ENCODE peak calls at places on chromosomes 4 and X, in seven cellular contexts. V is CD8-positive, alpha-beta memory T cell; Q is HCT116; N is adrenal gland; Z is body of pancreas; T is endothelial cell of umbilical vein; G is heart left ventricle. M is an unnamed sample.

GRCh38 chrX:48560681-48561080 is 13.6 kb upstream of the RBM3 start:
- DNase-seq in Q (no peak), T (no peak), V (no peak), N (no peak), G (no peak), Z (no peak), M (no peak)

GRCh38 chr4:185424905-185425599 is 712 bp downstream of the UFSP2 start:
- DNase-seq in Z (no peak), G (no peak), N (no peak), Q (no peak), T (no peak), V (no peak), M (no peak)

GRCh38 chrX:34900691-34901090 is 41.9 kb upstream of the FAM47B start:
- DNase-seq in N (no peak), G (no peak), Q (no peak), V (no peak), Z (no peak), T (no peak), M (no peak)

GRCh38 chrX:101485212-101486064 is at the start of gene ARMCX4:
- DNase-seq in T (peak; percentile 75), Q (no peak), V (no peak), N (peak; percentile 76), G (peak; percentile 53), Z (peak; percentile 54), M (no peak)

GRCh38 chr4:113849771-113850170 is 88.2 kb upstream of the CAMK2D start:
- DNase-seq in V (no peak), N (peak; percentile 45), T (peak; percentile 28), Z (peak; percentile 14), G (no peak), Q (no peak), M (no peak)

GRCh38 chr4:48905363-48906015 is 1.1 kb downstream of the OCIAD2 start:
- DNase-seq in Q (no peak), Z (peak; percentile 32), G (no peak), N (no peak), V (no peak), T (peak; percentile 41), M (peak; percentile 33)

GRCh38 chr4:128573781-128574508 is 235.6 kb upstream of the JADE1 start:
- DNase-seq in Z (no peak), Q (no peak), N (no peak), T (no peak), G (no peak), V (no peak), M (no peak)

GRCh38 chrX:13808865-13809264 is 8.0 kb downstream of the GPM6B start:
- DNase-seq in Z (no peak), Q (no peak), V (no peak), T (no peak), G (no peak), N (no peak), M (no peak)

GRCh38 chrX:20080277-20080676 is 36.4 kb downstream of the MAP7D2 start:
- DNase-seq in N (no peak), G (no peak), V (no peak), T (no peak), Z (no peak), Q (no peak), M (no peak)

GRCh38 chrX:77742788-77743476 is 43.1 kb downstream of the ATRX start:
- DNase-seq in N (peak; percentile 29), G (peak; percentile 58), T (peak; percentile 3), Z (no peak), Q (no peak), V (no peak), M (no peak)

GRCh38 chr4:141102367-141102766 is 30.9 kb downstream of the RNF150 start:
- DNase-seq in Q (no peak), T (no peak), N (peak; percentile 42), V (no peak), Z (no peak), G (no peak), M (no peak)

GRCh38 chr4:41448935-41449334 is 89.0 kb upstream of the LIMCH1 start:
- DNase-seq in G (no peak), Q (no peak), N (peak; percentile 94), T (no peak), V (no peak), Z (peak; percentile 19), M (peak; percentile 36)

GRCh38 chr4:3192827-3193226 is 56.1 kb upstream of the MSANTD1 start:
- DNase-seq in Z (no peak), Q (no peak), G (no peak), V (peak; percentile 15), T (no peak), N (no peak), M (no peak)

GRCh38 chr4:2935762-2936743 is 27.2 kb downstream of the NOP14 start:
- DNase-seq in V (peak; percentile 66), Q (peak; percentile 69), T (no peak), G (peak; percentile 45), N (no peak), Z (peak; percentile 14), M (no peak)

GRCh38 chr4:10105421-10105820 is 11.2 kb downstream of the WDR1 start:
- DNase-seq in G (no peak), Z (no peak), Q (no peak), N (no peak), T (no peak), V (no peak), M (no peak)

GRCh38 chr4:10105920-10106319 is 10.7 kb downstream of the WDR1 start:
- DNase-seq in N (no peak), Z (no peak), T (no peak), V (no peak), Q (no peak), G (no peak), M (no peak)

GRCh38 chr4:10104991-10105276 is 11.7 kb downstream of the WDR1 start:
- DNase-seq in T (no peak), V (no peak), Q (no peak), G (no peak), Z (no peak), N (no peak), M (no peak)

GRCh38 chr4:10107111-10108091 is 9.2 kb downstream of the WDR1 start:
- DNase-seq in Z (no peak), V (no peak), N (no peak), Q (no peak), G (no peak), T (no peak), M (no peak)

GRCh38 chr4:10106421-10107039 is 10.1 kb downstream of the WDR1 start:
- DNase-seq in V (peak; percentile 64), T (peak; percentile 90), N (peak; percentile 91), Q (peak; percentile 62), G (no peak), Z (no peak), M (peak; percentile 58)
- H3K4me1 ChIP-seq in V (peaks cover 100% of the 10 kb centered on the region), T (peaks cover 50% of the 10 kb centered on the region), N (peaks cover 30% of the 10 kb centered on the region), Q (peaks cover 13% of the 10 kb centered on the region), G (peaks cover 78% of the 10 kb centered on the region), Z (peaks cover 18% of the 10 kb centered on the region), M (peaks cover 27% of the 10 kb centered on the region)

GRCh38 chr4:168782439-168782838 is 227.6 kb downstream of the CBR4 start:
- DNase-seq in Q (no peak), Z (no peak), V (no peak), T (no peak), N (no peak), G (no peak), M (no peak)

GRCh38 chr4:168777277-168777965 is 232.6 kb downstream of the CBR4 start:
- DNase-seq in V (no peak), Q (no peak), G (no peak), Z (no peak), T (peak; percentile 25), N (no peak), M (no peak)

GRCh38 chr4:168781341-168781740 is 228.7 kb downstream of the CBR4 start:
- DNase-seq in G (peak; percentile 60), Z (no peak), V (no peak), T (no peak), Q (no peak), N (no peak), M (no peak)

GRCh38 chr4:168784786-168785461 is 225.1 kb downstream of the CBR4 start:
- DNase-seq in T (no peak), G (no peak), Q (no peak), Z (no peak), N (no peak), V (no peak), M (no peak)

DNA sequence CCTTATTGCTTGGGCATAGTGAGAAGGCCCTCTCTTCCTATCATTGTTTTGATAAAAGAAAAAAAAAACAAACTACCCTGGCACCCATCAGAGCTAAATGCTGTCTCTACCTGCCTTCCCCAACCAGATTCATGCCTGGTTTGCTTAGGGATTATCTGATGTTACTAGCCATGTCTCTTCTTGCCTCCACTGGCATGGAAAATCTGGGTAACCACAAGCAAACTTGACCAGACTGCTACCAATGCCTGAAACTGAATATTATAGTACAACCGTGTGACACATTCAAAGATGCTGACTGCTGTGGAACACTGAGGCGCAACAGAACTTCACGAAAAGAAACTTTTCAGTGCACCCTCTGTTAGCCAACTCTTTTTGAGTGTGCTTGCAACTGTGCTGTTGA is 228.2 kb downstream of the CBR4 start:
- DNase-seq in V (no peak), T (no peak), Q (no peak), G (no peak), Z (no peak), N (no peak), M (no peak)
- H3K27ac ChIP-seq in V (no peak overlapping the region), T (no peak overlapping the region), Q (no peak overlapping the region), G (no peak overlapping the region), Z (no peak overlapping the region), N (no peak overlapping the region), M (no peak overlapping the region)

DNA sequence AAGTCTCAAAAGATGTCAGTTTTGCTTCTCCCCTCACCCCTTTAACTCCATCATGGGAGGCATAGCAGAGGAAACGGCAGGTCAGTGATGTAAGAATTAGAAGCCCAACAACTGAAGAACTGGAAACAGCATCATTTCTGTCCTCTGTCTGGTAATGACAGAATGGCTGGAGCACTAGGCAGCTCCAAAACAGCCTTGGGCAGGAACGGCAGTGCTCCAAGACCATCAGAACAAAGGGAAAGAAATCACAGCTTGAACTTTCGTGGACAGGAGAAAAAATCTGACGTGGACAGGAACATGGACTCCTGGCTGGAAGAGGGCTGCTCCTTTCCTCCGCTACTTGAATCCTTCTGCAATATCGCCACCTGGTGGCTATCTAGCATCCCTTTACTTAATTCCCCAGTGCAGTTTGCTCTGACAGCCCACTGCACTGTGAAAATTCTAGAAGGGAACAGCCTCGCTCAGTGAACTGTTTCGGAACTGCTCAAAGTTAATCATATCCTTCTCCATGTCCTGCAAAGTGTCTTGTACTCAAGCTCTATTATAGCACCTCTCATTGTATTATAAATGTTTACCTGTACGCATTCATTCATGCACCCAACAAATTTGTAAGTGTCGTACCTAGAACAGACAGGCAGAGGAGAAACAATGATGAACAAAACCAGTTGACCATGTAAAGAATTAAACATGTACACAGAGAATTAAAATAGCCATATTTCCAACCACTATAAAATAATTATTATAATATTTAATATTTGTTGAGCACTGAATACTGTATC is 20.4 kb downstream of the SLC25A53 start:
- DNase-seq in G (no peak), Q (peak; percentile 63), Z (peak; percentile 72), T (peak; percentile 73), N (peak; percentile 86), V (peak; percentile 23), M (peak; percentile 77)
- H3K4me3 ChIP-seq in G (peak overlapping the region; percentile 36), Q (peak overlapping the region; percentile 34), Z (no peak overlapping the region), T (peak overlapping the region; percentile 16), N (no peak overlapping the region), V (no peak overlapping the region), M (no peak overlapping the region)

DNA sequence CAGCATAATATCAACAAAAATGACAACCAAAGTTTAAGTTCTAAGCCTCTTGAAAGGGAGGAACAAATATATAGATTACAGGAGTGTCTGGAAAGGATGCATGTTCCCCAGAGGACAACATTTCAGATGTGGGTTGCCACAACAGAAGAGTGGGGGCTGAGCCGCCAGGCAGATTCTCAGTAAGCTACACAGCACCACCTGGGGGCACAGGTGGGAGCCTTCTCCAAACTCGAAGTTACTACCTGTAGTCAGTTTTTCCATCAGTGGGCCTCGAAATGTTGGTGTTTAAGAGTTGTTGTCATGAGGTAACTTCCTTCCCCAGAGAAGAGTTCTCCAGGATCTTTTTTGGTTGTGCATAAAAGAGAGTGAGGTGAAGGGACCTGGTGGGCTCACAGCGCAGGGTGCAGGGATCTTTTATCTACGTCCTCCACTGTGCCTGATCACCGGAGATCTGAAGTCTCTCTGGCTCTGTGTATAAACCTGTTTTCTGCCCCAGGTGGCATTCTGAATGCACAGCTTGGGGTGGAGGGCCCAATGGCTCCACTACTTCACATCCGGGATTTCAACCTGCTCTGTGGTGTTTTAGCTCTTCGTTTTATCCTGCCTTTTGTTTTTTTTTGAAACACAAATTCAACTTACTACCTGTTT is 58.4 kb upstream of the STS start:
- DNase-seq in N (no peak), Q (no peak), Z (no peak), G (no peak), T (no peak), V (no peak), M (no peak)
- H3K4me1 ChIP-seq in N (no peaks in the 10 kb centered on the region), Q (no peaks in the 10 kb centered on the region), Z (no peaks in the 10 kb centered on the region), G (no peaks in the 10 kb centered on the region), T (peaks cover 11% of the 10 kb centered on the region), V (peaks cover 13% of the 10 kb centered on the region), M (peaks cover 9% of the 10 kb centered on the region)

M was measured in colonic mucosa.